ENCODE peak calls at places on chromosomes 11 and 22, in ten cellular contexts. E is colonic mucosa; G is sigmoid colon; D is IMR-90; T is Karpas-422; J is CD4-positive, CD25-positive, alpha-beta regulatory T cell; H is kidney; Q is Peyer's patch; Y is brain microvascular endothelial cell; V is effector memory CD4-positive, alpha-beta T cell. S is an unnamed sample. For H3K36me3, the result is how much of the 10 kb centered on the place peaks cover.

GRCh38 chr11:34356918-34357645 is 728 bp downstream of the ABTB2 start:
- DNase-seq in Y (peak), J (peak), T (no peak), E (peak), D (peak), Q (peak), H (peak), V (peak), G (peak), S (peak)

GRCh38 chr22:43476341-43476740 is 64.5 kb downstream of the MPPED1 start:
- DNase-seq in Q (no peak), H (peak), J (no peak), T (peak), Y (no peak), E (no peak), V (no peak), G (no peak), D (no peak), S (peak)

GRCh38 chr11:134038897-134039470 is 29.9 kb upstream of the JAM3 start:
- DNase-seq in E (no peak), Y (no peak), Q (no peak), D (peak), H (no peak), V (no peak), T (peak), G (peak), J (no peak), S (peak)

GRCh38 chr22:24474221-24474620 is 20.9 kb upstream of the UPB1 start:
- DNase-seq in E (no peak), H (no peak), J (no peak), D (peak), Y (peak), Q (no peak), G (no peak), V (no peak), T (no peak), S (no peak)

GRCh38 chr11:95912902-95913560 is 10.9 kb downstream of the MTMR2 start:
- DNase-seq in G (no peak), T (no peak), D (peak), E (no peak), V (no peak), Y (no peak), H (no peak), J (no peak), Q (no peak), S (no peak)

GRCh38 chr11:14202263-14203173 is 156.5 kb downstream of the RRAS2 start:
- DNase-seq in Q (no peak), J (peak), G (no peak), H (no peak), V (no peak), Y (no peak), E (no peak), D (no peak), T (no peak), S (no peak)

GRCh38 chr11:103849366-103849765 is 187.1 kb upstream of the DDI1 start:
- DNase-seq in V (no peak), Q (no peak), D (no peak), T (no peak), E (no peak), Y (no peak), J (no peak), H (no peak), G (no peak), S (no peak)

GRCh38 chr11:14029415-14029814 is 66.9 kb downstream of the SPON1 start:
- DNase-seq in J (no peak), Y (no peak), T (no peak), G (no peak), E (peak), V (no peak), Q (no peak), H (no peak), D (no peak), S (no peak)

GRCh38 chr11:12159351-12160099 is 49.1 kb downstream of the MICAL2 start:
- DNase-seq in J (no peak), Q (no peak), E (no peak), T (no peak), G (peak), Y (peak), H (no peak), D (peak), V (no peak), S (no peak)

GRCh38 chr11:59898046-59898445 is 19.5 kb downstream of the OOSP3 start:
- DNase-seq in G (no peak), E (no peak), V (no peak), H (peak), Q (no peak), T (no peak), Y (no peak), J (no peak), D (no peak), S (no peak)

GRCh38 chr11:85805387-85805786 is 5.6 kb downstream of the SYTL2 start:
- DNase-seq in Q (no peak), H (no peak), J (no peak), G (no peak), Y (no peak), E (no peak), T (no peak), V (no peak), D (peak), S (no peak)

GRCh38 chr22:22684605-22685561 is 40.5 kb downstream of the GGTLC2 start:
- DNase-seq in J (no peak), H (no peak), G (peak), Q (peak), D (peak), Y (peak), V (no peak), E (peak), T (peak), S (peak)

DNA sequence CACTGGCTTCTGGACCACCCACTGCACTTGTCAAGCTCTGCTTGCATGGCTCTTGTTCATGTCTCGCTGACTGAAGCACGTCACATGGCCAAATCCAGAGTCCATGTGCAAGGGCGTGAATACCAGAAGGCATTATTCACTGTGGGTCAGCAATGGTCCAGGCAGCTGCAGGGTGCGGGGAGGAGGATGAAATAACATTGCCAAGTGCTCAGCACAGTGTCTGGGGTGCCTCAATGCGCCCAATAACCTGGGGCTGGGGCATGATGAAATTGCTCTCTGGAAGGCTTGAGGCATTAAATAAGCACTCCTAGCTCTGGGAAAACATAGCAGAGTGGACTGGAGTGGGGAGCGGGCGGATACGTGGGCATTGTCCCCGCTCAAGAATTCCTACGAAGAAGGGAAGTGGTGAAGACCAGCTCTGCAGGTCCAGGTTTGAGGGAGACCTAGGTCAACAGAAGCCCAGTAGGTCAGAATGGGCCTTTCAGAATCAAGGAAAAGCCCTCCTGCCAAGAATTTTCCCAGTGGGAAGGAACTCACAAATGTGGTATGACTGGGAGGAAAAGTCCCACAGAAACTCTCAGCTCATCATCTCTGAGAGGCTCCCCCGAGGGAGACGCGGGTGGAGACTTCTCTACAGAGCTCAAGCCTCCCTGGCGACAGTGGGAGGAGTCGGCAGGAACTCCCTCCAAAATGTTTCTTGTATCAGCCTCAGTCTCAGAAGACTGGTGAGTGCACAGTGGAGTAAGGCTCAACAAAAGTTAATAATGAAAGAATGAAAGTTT is 15.3 kb upstream of the ACCSL start:
- DNase-seq in T (no peak), Y (peak), J (no peak), H (peak), Q (no peak), G (no peak), E (no peak), V (no peak), D (peak), S (no peak)
- H3K27ac ChIP-seq in T (no peak), Y (no peak), J (no peak), H (peak), Q (peak), G (no peak), E (peak), V (no peak), D (no peak), S (no peak)

DNA sequence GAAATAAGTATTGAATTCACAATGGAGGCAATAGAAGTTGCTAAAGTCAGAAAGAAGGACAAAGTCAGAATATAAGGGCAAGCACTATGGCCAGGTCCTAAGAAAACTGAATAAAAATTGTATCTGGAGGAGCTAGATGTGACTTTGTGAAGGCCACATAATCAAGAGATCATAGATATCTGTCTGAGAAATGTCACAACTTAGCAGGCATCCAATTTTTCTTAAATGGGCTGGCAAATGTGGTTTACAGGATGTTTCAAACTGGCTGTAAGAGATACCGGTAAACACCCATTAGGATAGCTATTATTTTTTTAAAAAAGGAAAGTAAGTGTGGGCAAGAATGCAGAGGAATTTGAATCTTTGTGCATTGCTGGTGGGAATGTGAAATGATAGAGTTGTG is 303.1 kb upstream of the CHORDC1 start:
- DNase-seq in H (no peak), D (no peak), E (no peak), Y (no peak), T (no peak), V (no peak), G (no peak), Q (no peak), J (no peak), S (no peak)
- H3K36me3 ChIP-seq in H (under half), D (under half), E (under half), Y (under half), T (under half), V (under half), G (under half), Q (under half), J (under half), S (under half)

GRCh38 chr11:77287615-77288273 is 13.7 kb downstream of the GDPD4 start:
- DNase-seq in T (no peak), V (no peak), Y (peak), E (no peak), Q (no peak), D (peak), H (no peak), G (no peak), J (no peak), S (no peak)
- H3K27ac ChIP-seq in T (no peak), V (no peak), Y (peak), E (no peak), Q (no peak), D (peak), H (no peak), G (no peak), J (no peak), S (no peak)

DNA sequence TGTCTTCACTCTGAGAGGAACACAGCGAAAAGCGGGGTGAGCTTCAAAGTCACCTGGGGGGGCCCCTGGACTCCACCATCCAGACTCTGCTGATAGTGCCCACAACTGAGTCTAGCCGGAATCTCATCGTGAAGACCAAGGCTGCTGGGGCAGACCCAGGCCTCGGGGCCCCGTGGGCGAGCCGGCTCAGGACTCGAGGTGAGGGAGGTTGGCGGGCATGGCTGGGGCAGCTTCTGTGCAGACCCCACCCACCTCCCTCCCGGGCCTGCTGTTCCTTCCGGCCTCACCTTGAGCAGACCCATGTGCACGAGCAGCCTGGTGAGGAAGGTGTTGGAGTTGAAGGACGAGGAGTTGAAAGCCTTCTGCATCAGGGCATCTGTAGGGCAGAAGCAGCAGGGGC is 8.7 kb upstream of the CHADL start:
- DNase-seq in Q (no peak), E (no peak), H (no peak), V (no peak), J (no peak), Y (no peak), G (no peak), T (no peak), D (no peak), S (no peak)
- H3K36me3 ChIP-seq in Q (under half), E (under half), H (under half), V (half or more), J (half or more), Y (half or more), G (half or more), T (under half), D (half or more), S (half or more)

GRCh38 chr22:38871360-38872171 is 450 bp downstream of the CBX6 start:
- DNase-seq in Q (no peak), J (peak), Y (no peak), E (no peak), V (no peak), G (peak), H (peak), T (peak), D (no peak), S (no peak)

GRCh38 chr22:38868886-38869381 is 3.1 kb downstream of the CBX6 start:
- DNase-seq in H (peak), Q (peak), D (peak), J (peak), E (peak), Y (peak), V (peak), G (peak), T (peak), S (peak)

GRCh38 chr22:38869663-38870062 is 2.4 kb downstream of the CBX6 start:
- DNase-seq in V (no peak), T (no peak), E (no peak), H (no peak), G (peak), D (no peak), Y (no peak), J (no peak), Q (no peak), S (no peak)

GRCh38 chr22:38870791-38871359 is 1.1 kb downstream of the CBX6 start:
- DNase-seq in G (no peak), E (no peak), V (no peak), Q (no peak), J (no peak), T (no peak), Y (no peak), H (no peak), D (no peak), S (no peak)

GRCh38 chr22:38870312-38870741 is 1.7 kb downstream of the CBX6 start:
- DNase-seq in H (peak), V (peak), G (peak), E (peak), Y (peak), Q (peak), J (peak), T (peak), D (peak), S (peak)
- H3K27ac ChIP-seq in H (no peak), V (peak), G (peak), E (peak), Y (no peak), Q (peak), J (peak), T (no peak), D (peak), S (no peak)

GRCh38 chr22:32820131-32820882 is 18.8 kb downstream of the TIMP3 start:
- DNase-seq in E (no peak), J (no peak), Q (no peak), G (peak), D (peak), V (no peak), T (no peak), Y (no peak), H (no peak), S (no peak)

GRCh38 chr22:32822188-32822877 is 20.8 kb downstream of the TIMP3 start:
- DNase-seq in V (no peak), J (no peak), T (no peak), Q (no peak), E (no peak), Y (no peak), D (no peak), G (no peak), H (no peak), S (no peak)

GRCh38 chr22:32824531-32825315 is 23.2 kb downstream of the TIMP3 start:
- DNase-seq in Q (no peak), J (no peak), H (no peak), T (no peak), D (no peak), V (no peak), G (peak), E (no peak), Y (no peak), S (no peak)

GRCh38 chr22:32826537-32826936 is 25.0 kb downstream of the TIMP3 start:
- DNase-seq in D (no peak), H (no peak), V (no peak), Q (no peak), Y (no peak), T (no peak), E (no peak), G (peak), J (no peak), S (no peak)

DNA sequence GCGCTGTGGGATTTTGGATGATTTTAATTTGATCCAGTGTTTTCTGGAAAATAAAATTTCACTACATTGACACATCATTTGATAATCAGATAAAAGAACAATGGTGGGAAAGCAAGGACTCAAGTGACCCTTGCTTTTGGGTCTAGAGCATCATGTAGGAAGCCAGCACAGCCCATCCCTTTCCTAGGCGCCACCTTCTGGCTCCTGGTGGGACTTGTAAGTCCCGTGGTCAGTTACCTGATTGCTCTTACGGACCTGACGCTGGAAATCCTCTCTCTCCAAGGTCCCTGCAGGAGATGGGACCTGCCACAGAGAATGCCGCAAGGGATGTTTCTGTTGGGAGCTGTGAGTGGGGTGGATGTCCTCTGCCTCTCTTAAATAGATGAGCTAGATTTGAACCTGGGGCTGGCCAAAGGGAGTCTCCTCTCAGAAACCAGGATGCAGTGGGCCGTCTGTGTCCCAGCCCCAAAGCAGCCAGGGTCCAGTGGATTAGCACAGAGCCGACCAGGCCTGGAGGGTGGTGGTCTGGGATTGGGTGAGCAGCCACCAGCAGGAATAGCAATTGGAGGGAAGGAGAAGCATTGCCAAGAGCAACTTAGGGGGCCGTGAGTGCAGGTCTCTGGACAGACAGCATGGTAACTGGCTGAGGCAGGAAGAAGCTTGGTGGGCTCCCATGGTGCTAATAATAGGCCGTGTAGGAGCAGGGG is 21.7 kb downstream of the TIMP3 start:
- DNase-seq in Q (no peak), J (no peak), G (peak), Y (no peak), H (no peak), T (peak), D (peak), V (no peak), E (peak), S (peak)
- H3K36me3 ChIP-seq in Q (under half), J (under half), G (under half), Y (half or more), H (under half), T (under half), D (half or more), V (under half), E (under half), S (under half)

GRCh38 chr22:33957086-33957485 is 36.8 kb upstream of the LARGE1 start:
- DNase-seq in G (no peak), D (no peak), E (no peak), Y (no peak), J (no peak), T (peak), H (no peak), V (no peak), Q (no peak), S (no peak)
- H3K27ac ChIP-seq in G (no peak), D (no peak), E (no peak), Y (no peak), J (no peak), T (no peak), H (no peak), V (no peak), Q (no peak), S (no peak)